ENCODE peak calls at places on chromosomes 16 and 17, in four cellular contexts. X, L, W and E are unnamed samples.

GRCh38 chr17:50272711-50273653 is 1.3 kb upstream of the TMEM92 start:
- DNase-seq in L (no peak), X (peak; percentile 97), W (peak; percentile 68), E (peak; percentile 80)

GRCh38 chr17:64773836-64774761 is 112.0 kb upstream of the SMURF2 start:
- DNase-seq in X (peak; percentile 71), W (no peak), L (peak; percentile 72), E (no peak)

GRCh38 chr17:78923660-78924453 is 1.3 kb downstream of the TIMP2 start:
- DNase-seq in L (no peak), X (peak; percentile 65), W (peak; percentile 68), E (peak; percentile 78)

GRCh38 chr17:73334771-73335513 is 23.1 kb upstream of the CDC42EP4 start:
- DNase-seq in W (no peak), L (no peak), X (peak; percentile 16), E (no peak)

GRCh38 chr16:89581045-89581695 is 5.6 kb downstream of the CPNE7 start:
- DNase-seq in L (no peak), X (no peak), W (no peak), E (no peak)

GRCh38 chr17:27858621-27859305 is 34.4 kb downstream of the LYRM9 start:
- DNase-seq in X (no peak), L (no peak), W (no peak), E (no peak)

GRCh38 chr17:35521150-35521549 is 16.3 kb downstream of the SLFN12L start:
- DNase-seq in W (no peak), X (no peak), L (no peak), E (no peak)

GRCh38 chr17:76132574-76133338 is 8.3 kb downstream of the FOXJ1 start:
- DNase-seq in X (no peak), W (no peak), L (peak; percentile 89), E (no peak)

GRCh38 chr17:14845562-14846335 is 419.4 kb downstream of the PMP22 start:
- DNase-seq in X (no peak), W (no peak), L (no peak), E (no peak)

GRCh38 chr16:28893291-28893690 is 15.0 kb downstream of the ATP2A1 start:
- DNase-seq in L (no peak), W (no peak), X (no peak), E (no peak)

GRCh38 chr16:78256686-78257375 is 157.4 kb downstream of the WWOX start:
- DNase-seq in L (no peak), W (no peak), X (no peak), E (no peak)

GRCh38 chr17:44774271-44775135 is 15.7 kb downstream of the ADAM11 start:
- DNase-seq in X (peak; percentile 95), L (peak; percentile 56), W (peak; percentile 97), E (peak; percentile 95)
- TF ChIP-seq TAF1 in X (no peak), L (no peak), W (no peak), E (no peak)

DNA sequence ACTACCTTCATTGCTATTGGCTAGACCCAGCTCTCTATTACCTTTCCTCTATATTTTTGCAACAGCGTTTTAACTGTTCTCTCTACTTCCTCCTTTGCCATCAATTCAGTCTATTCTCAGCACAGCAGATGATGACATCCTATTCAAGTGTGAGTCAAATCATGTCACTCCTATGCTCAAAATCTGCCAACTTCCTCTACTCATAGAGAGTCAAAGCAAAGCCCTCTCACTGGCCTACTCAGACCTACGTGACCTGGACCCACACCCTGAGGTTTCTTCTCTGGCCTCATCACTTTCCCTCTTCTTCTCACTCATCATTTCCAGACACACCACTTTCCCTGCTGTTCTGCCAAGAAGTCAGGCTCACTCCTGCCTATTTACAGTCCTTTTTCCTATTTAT is 289.0 kb upstream of the AXIN2 start:
- DNase-seq in X (no peak), W (no peak), L (no peak), E (no peak)
- TF ChIP-seq POLR2AphosphoS5 in X (no peak), W (no peak), L (no peak), E (no peak)

GRCh38 chr16:31525113-31525512 is 2.6 kb upstream of the AHSP start:
- DNase-seq in L (no peak), X (no peak), W (no peak), E (no peak)

GRCh38 chr16:31528726-31529397 is 1.2 kb downstream of the AHSP start:
- DNase-seq in L (no peak), W (no peak), X (no peak), E (no peak)

GRCh38 chr16:31530405-31530804 is 2.7 kb downstream of the AHSP start:
- DNase-seq in W (no peak), L (no peak), X (no peak), E (no peak)

GRCh38 chr16:31529398-31530312 is 2.0 kb downstream of the AHSP start:
- DNase-seq in W (no peak), X (no peak), L (no peak), E (no peak)

GRCh38 chr16:31527617-31528287 is at the start of gene AHSP:
- DNase-seq in L (no peak), W (no peak), X (no peak), E (no peak)
- TF ChIP-seq TAF1 in L (no peak), W (no peak), X (no peak), E (no peak)

GRCh38 chr16:66408181-66409048 is 18.7 kb upstream of the BEAN1 start:
- DNase-seq in L (no peak), X (peak; percentile 49), W (no peak), E (no peak)
- TF ChIP-seq POLR2AphosphoS5 in L (no peak), X (peak; percentile 45), W (no peak), E (no peak)

DNA sequence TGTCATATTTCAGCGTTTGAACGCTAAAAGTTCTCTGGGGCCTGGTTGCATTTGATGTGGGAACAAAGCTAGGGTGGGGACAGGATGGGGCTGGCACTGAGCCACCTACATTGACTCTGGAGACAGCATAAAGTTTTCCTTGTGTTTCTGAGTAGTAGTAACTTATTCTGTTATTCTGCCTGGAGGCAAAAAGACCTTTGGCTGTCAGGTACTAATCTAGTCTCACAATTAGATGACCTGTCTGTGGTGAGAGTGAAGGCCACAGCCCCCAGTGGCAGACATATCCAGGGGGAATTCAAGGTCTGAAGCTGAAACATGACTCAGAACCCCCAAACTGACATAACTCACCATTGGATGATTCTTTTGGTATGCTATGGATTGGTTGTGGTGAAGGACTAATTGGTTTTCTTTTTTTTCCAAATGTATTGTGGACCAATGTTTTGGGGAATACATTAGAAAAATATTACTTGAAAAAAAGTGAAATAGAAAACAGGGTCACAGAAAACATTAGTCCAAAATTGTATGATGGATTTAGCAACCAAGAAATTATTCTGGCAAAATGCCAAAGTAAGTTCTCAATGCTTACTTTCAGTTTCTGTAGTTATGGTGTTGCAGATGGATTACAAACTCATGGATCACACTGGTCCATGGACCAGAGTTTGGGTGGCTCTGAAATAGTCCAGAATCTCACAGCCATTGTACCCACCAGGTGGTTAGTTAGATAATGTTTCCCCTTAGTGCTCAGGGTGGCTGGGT is 10.5 kb upstream of the SALL1 start:
- DNase-seq in L (no peak), W (no peak), X (no peak), E (no peak)
- TF ChIP-seq TAF1 in L (no peak), W (no peak), X (no peak), E (no peak)

GRCh38 chr16:27330542-27330941 is 16.8 kb downstream of the IL4R start:
- DNase-seq in L (no peak), X (no peak), W (no peak), E (no peak)
- TF ChIP-seq POLR2AphosphoS5 in L (no peak), X (no peak), W (no peak), E (no peak)

DNA sequence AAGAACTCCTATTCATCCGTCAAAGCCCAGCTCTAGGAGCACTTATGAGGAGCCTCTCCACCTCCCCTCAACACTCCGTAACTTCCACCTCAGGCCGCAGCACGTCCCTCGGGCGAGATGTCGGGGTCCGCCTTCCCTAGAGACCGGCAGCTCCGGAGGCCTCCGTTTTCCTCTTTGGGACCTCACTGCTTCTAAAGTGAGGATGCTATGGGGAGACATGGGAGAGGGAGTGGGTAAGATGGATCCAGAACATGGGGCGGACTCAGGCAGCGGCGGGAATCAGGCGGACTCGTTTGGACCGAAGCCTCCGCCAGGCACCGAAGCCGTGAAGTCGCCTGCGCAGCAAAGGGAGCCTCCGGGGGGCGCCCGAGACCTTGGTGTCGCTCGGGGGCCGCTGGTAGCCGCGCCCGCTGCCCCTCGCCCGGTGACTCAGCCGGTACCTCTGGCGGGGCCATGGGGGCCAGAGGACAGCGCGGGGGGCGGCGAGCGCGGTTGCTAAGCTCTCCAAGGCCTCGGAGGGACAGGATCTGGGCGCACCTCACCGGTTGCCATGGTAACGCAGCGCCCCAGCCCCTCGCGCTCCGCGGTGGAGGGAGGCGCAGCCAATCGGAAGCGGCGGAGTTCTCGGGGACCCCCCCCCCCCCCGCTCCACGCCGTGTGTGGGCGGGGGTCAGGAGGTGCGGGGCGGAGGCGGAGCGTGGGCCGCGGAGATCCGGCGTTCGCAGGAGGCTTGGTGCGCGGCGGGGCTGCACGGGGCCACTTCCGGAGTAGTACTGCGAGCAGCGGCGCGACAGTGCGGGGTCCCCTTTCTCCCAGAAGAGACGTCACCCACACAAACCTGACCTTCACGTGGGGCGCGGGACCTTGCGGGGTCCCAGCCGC is 1.3 kb upstream of the HIC1 start:
- DNase-seq in W (no peak), L (no peak), X (peak; percentile 68), E (no peak)
- TF ChIP-seq TAF1 in W (no peak), L (no peak), X (no peak), E (peak; percentile 33)

DNA sequence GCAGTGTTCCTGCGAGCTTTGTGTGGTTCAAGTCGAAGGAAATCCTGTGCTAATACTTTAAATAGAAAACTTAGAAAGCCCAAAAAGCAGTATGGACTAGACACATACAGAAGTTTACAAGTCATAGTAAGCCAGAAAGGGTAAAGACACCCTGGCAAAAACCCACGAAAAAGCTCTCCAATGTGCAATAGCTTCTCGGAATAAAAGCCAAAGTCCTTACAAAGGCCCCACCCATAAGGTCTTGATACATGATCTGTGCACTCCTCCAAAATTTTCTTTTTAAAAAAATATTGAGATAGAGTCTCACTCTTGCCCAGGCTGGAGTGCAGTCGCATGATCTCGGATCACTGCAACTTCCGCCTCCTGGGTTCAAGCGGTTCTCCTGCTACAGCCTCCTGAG is 10.3 kb downstream of the C16orf86 start:
- DNase-seq in W (no peak), L (no peak), X (no peak), E (no peak)
- TF ChIP-seq POLR2AphosphoS5 in W (no peak), L (no peak), X (no peak), E (no peak)

DNA sequence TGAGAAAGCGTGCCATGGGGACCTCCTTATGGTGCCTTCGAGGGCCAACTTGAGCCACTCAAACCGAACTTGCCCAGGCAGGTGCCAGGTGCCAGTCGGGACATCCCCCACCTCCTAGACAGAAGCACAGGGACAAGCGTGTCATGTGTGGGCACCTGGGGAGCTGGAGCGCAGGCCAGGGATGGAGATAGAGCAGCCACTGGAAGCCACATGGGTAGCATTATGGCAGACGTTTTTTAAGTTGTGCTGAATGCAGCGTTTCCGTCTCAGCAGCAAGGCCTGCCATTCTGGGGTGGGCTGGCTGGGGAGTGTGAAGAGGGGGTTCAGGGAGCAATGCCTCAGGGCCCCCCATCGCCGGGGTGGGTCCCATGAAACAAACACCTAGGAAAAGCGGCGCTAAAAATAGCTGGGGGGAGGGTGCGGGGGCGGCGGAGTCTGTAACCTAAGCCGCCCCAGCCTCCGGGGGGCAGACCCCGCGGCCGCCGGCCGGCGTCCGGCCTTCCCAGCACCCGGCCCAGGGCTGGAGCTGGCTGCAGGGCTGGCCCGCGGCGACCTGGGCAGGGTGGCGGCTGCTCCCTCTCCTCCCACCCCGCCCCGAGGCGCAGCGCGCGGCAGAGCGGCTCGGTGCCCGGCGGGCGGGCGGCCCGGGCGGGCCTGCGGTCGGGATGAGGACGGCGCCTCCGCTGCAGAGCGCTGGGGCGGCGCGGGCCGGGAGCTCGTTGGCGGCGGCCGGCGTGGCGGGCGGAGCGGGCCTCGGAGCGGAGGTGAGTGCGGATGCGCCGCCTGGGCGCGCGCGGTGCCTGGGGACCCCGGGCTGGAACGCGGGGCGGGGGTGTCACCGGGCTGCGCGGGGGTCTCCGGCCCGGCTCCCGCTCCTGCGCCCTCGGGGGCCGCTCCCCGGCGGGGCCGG is at the start of gene ZNF469:
- DNase-seq in W (no peak), X (peak; percentile 89), L (no peak), E (no peak)
- TF ChIP-seq TAF1 in W (no peak), X (no peak), L (no peak), E (no peak)

GRCh38 chr16:19890901-19891300 is 6.3 kb upstream of the GPRC5B start:
- DNase-seq in W (no peak), L (no peak), X (no peak), E (no peak)
- TF ChIP-seq POLR2AphosphoS5 in W (no peak), L (no peak), X (no peak), E (no peak)